ENCODE peak calls at places on chromosomes 13 and 19, in five cellular contexts. One of them, this sample, is unnamed.

GRCh38 chr19:39805120-39805519 is 26.5 kb downstream of the LEUTX start:
- DNase-seq in tibial nerve: no peak
- DNase-seq in H9: no peak
- DNase-seq in pancreas: no peak
- DNase-seq in IMR-90: peak; percentile 15
- DNase-seq in this sample: no peak

GRCh38 chr13:32663660-32664059 is 77.4 kb downstream of the PDS5B start:
- DNase-seq in tibial nerve: no peak
- DNase-seq in H9: no peak
- DNase-seq in pancreas: no peak
- DNase-seq in IMR-90: no peak
- DNase-seq in this sample: no peak

GRCh38 chr13:45705145-45705695 is 3.1 kb downstream of the CBY2 start:
- DNase-seq in tibial nerve: no peak
- DNase-seq in H9: no peak
- DNase-seq in pancreas: no peak
- DNase-seq in IMR-90: no peak
- DNase-seq in this sample: no peak

GRCh38 chr19:43545981-43546380 is 13.0 kb downstream of the ZNF575 start:
- DNase-seq in tibial nerve: no peak
- DNase-seq in H9: no peak
- DNase-seq in pancreas: no peak
- DNase-seq in IMR-90: no peak
- DNase-seq in this sample: no peak

GRCh38 chr19:33804021-33804799 is 7.5 kb downstream of the KCTD15 start:
- DNase-seq in tibial nerve: peak; percentile 25
- DNase-seq in H9: no peak
- DNase-seq in pancreas: peak; percentile 94
- DNase-seq in IMR-90: peak; percentile 83
- DNase-seq in this sample: peak; percentile 62

GRCh38 chr13:91946498-91947070 is 548.2 kb downstream of the GPC5 start:
- DNase-seq in tibial nerve: no peak
- DNase-seq in H9: no peak
- DNase-seq in pancreas: no peak
- DNase-seq in IMR-90: peak; percentile 12
- DNase-seq in this sample: peak; percentile 23

GRCh38 chr13:53068841-53069520 is 40.4 kb downstream of the OLFM4 start:
- DNase-seq in tibial nerve: peak; percentile 21
- DNase-seq in H9: no peak
- DNase-seq in pancreas: no peak
- DNase-seq in IMR-90: no peak
- DNase-seq in this sample: no peak

GRCh38 chr19:40717880-40718773 is 1.2 kb downstream of the ITPKC start:
- DNase-seq in tibial nerve: no peak
- DNase-seq in H9: peak; percentile 38
- DNase-seq in pancreas: peak; percentile 57
- DNase-seq in IMR-90: peak; percentile 15
- DNase-seq in this sample: peak; percentile 26

GRCh38 chr19:6856749-6857372 is 30.5 kb upstream of the ADGRE1 start:
- DNase-seq in tibial nerve: no peak
- DNase-seq in H9: no peak
- DNase-seq in pancreas: no peak
- DNase-seq in IMR-90: no peak
- DNase-seq in this sample: no peak

GRCh38 chr13:21837841-21838551 is 167.1 kb downstream of the FGF9 start:
- DNase-seq in tibial nerve: no peak
- DNase-seq in H9: no peak
- DNase-seq in pancreas: no peak
- DNase-seq in IMR-90: peak; percentile 37
- DNase-seq in this sample: no peak

GRCh38 chr13:79079351-79079839 is 326.7 kb downstream of the RBM26 start:
- DNase-seq in tibial nerve: no peak
- DNase-seq in H9: no peak
- DNase-seq in pancreas: no peak
- DNase-seq in IMR-90: no peak
- DNase-seq in this sample: peak; percentile 30

GRCh38 chr19:8575467-8575997 is 1.7 kb downstream of the MYO1F start:
- DNase-seq in tibial nerve: no peak
- DNase-seq in H9: peak; percentile 69
- DNase-seq in pancreas: no peak
- DNase-seq in IMR-90: peak; percentile 35
- DNase-seq in this sample: peak; percentile 49

GRCh38 chr19:28619842-28620429 is 593.0 kb downstream of the UQCRFS1 start:
- DNase-seq in tibial nerve: no peak
- DNase-seq in H9: no peak
- DNase-seq in pancreas: no peak
- DNase-seq in IMR-90: no peak
- DNase-seq in this sample: no peak

GRCh38 chr13:78499802-78500201 is 103.5 kb downstream of the POU4F1 start:
- DNase-seq in tibial nerve: no peak
- DNase-seq in H9: peak; percentile 33
- DNase-seq in pancreas: no peak
- DNase-seq in IMR-90: no peak
- DNase-seq in this sample: no peak

GRCh38 chr13:52949744-52950143 is 78.9 kb upstream of the OLFM4 start:
- DNase-seq in tibial nerve: no peak
- DNase-seq in H9: no peak
- DNase-seq in pancreas: no peak
- DNase-seq in IMR-90: no peak
- DNase-seq in this sample: no peak

GRCh38 chr13:95948646-95949045 is 104.6 kb downstream of the UGGT2 start:
- DNase-seq in tibial nerve: no peak
- DNase-seq in H9: no peak
- DNase-seq in pancreas: no peak
- DNase-seq in IMR-90: peak; percentile 47
- DNase-seq in this sample: peak; percentile 29

GRCh38 chr13:57634829-57635165 is 3.3 kb downstream of the PCDH17 start:
- DNase-seq in tibial nerve: no peak
- DNase-seq in H9: peak; percentile 58
- DNase-seq in pancreas: no peak
- DNase-seq in IMR-90: no peak
- DNase-seq in this sample: no peak

GRCh38 chr19:55228015-55228391 is 560 bp downstream of the TMEM86B start:
- DNase-seq in tibial nerve: no peak
- DNase-seq in H9: peak; percentile 25
- DNase-seq in pancreas: no peak
- DNase-seq in IMR-90: no peak
- DNase-seq in this sample: no peak

GRCh38 chr13:95298971-95299627 is 2.2 kb downstream of the ABCC4 start:
- DNase-seq in tibial nerve: no peak
- DNase-seq in H9: no peak
- DNase-seq in pancreas: no peak
- DNase-seq in IMR-90: peak; percentile 94
- DNase-seq in this sample: peak; percentile 86

GRCh38 chr19:55119053-55119452 is 1.6 kb upstream of the PPP1R12C start:
- DNase-seq in tibial nerve: no peak
- DNase-seq in H9: no peak
- DNase-seq in pancreas: no peak
- DNase-seq in IMR-90: no peak
- DNase-seq in this sample: no peak

GRCh38 chr13:42215578-42216421 is 56.2 kb upstream of the AKAP11 start:
- DNase-seq in tibial nerve: no peak
- DNase-seq in H9: peak; percentile 41
- DNase-seq in pancreas: no peak
- DNase-seq in IMR-90: peak; percentile 60
- DNase-seq in this sample: peak; percentile 53

GRCh38 chr13:97659602-97660001 is 225.6 kb downstream of the RAP2A start:
- DNase-seq in tibial nerve: no peak
- DNase-seq in H9: no peak
- DNase-seq in pancreas: no peak
- DNase-seq in IMR-90: peak; percentile 21
- DNase-seq in this sample: no peak

GRCh38 chr13:40440990-40441820 is 225.2 kb downstream of the FOXO1 start:
- DNase-seq in tibial nerve: peak; percentile 75
- DNase-seq in H9: no peak
- DNase-seq in pancreas: peak; percentile 86
- DNase-seq in IMR-90: no peak
- DNase-seq in this sample: no peak

GRCh38 chr13:31882794-31883193 is 143.5 kb downstream of the RXFP2 start:
- DNase-seq in tibial nerve: no peak
- DNase-seq in H9: no peak
- DNase-seq in pancreas: no peak
- DNase-seq in IMR-90: no peak
- DNase-seq in this sample: no peak

GRCh38 chr19:1057185-1057857 is 9.6 kb upstream of the ARHGAP45 start:
- DNase-seq in tibial nerve: no peak
- DNase-seq in H9: peak; percentile 43
- DNase-seq in pancreas: no peak
- DNase-seq in IMR-90: peak; percentile 67
- DNase-seq in this sample: peak; percentile 19

GRCh38 chr19:40758491-40758890 is 7.5 kb downstream of the SNRPA start:
- DNase-seq in tibial nerve: no peak
- DNase-seq in H9: no peak
- DNase-seq in pancreas: no peak
- DNase-seq in IMR-90: no peak
- DNase-seq in this sample: no peak

GRCh38 chr13:74084375-74084902 is 49.8 kb downstream of the KLF12 start:
- DNase-seq in tibial nerve: no peak
- DNase-seq in H9: no peak
- DNase-seq in pancreas: no peak
- DNase-seq in IMR-90: no peak
- DNase-seq in this sample: no peak

GRCh38 chr13:108929532-108929931 is 300.1 kb downstream of the MYO16 start:
- DNase-seq in tibial nerve: no peak
- DNase-seq in H9: no peak
- DNase-seq in pancreas: no peak
- DNase-seq in IMR-90: no peak
- DNase-seq in this sample: peak; percentile 30

GRCh38 chr19:40270362-40271089 is 14.6 kb downstream of the AKT2 start:
- DNase-seq in tibial nerve: no peak
- DNase-seq in H9: peak; percentile 62
- DNase-seq in pancreas: no peak
- DNase-seq in IMR-90: no peak
- DNase-seq in this sample: no peak

GRCh38 chr19:31270897-31271568 is 78.2 kb downstream of the TSHZ3 start:
- DNase-seq in tibial nerve: no peak
- DNase-seq in H9: no peak
- DNase-seq in pancreas: no peak
- DNase-seq in IMR-90: peak; percentile 58
- DNase-seq in this sample: no peak

GRCh38 chr19:15464394-15465385 is at the start of gene RASAL3:
- DNase-seq in tibial nerve: no peak
- DNase-seq in H9: peak; percentile 59
- DNase-seq in pancreas: no peak
- DNase-seq in IMR-90: no peak
- DNase-seq in this sample: no peak

GRCh38 chr13:66506979-66507378 is 723.2 kb downstream of the PCDH9 start:
- DNase-seq in tibial nerve: no peak
- DNase-seq in H9: no peak
- DNase-seq in pancreas: no peak
- DNase-seq in IMR-90: peak; percentile 28
- DNase-seq in this sample: no peak
- TF ChIP-seq CTCF in tibial nerve: no peak
- TF ChIP-seq CTCF in H9: no peak
- TF ChIP-seq CTCF in pancreas: no peak
- TF ChIP-seq CTCF in IMR-90: no peak
- TF ChIP-seq CTCF in this sample: no peak

GRCh38 chr13:49210669-49211068 is 9.5 kb upstream of the MLNR start:
- DNase-seq in tibial nerve: no peak
- DNase-seq in H9: no peak
- DNase-seq in pancreas: no peak
- DNase-seq in IMR-90: no peak
- DNase-seq in this sample: no peak

GRCh38 chr13:49206641-49207040 is 13.5 kb upstream of the MLNR start:
- DNase-seq in tibial nerve: no peak
- DNase-seq in H9: no peak
- DNase-seq in pancreas: no peak
- DNase-seq in IMR-90: no peak
- DNase-seq in this sample: no peak

GRCh38 chr13:49210114-49210513 is 10.0 kb upstream of the MLNR start:
- DNase-seq in tibial nerve: no peak
- DNase-seq in H9: no peak
- DNase-seq in pancreas: no peak
- DNase-seq in IMR-90: no peak
- DNase-seq in this sample: no peak

GRCh38 chr13:49213539-49213938 is 6.6 kb upstream of the MLNR start:
- DNase-seq in tibial nerve: no peak
- DNase-seq in H9: no peak
- DNase-seq in pancreas: no peak
- DNase-seq in IMR-90: no peak
- DNase-seq in this sample: no peak

DNA sequence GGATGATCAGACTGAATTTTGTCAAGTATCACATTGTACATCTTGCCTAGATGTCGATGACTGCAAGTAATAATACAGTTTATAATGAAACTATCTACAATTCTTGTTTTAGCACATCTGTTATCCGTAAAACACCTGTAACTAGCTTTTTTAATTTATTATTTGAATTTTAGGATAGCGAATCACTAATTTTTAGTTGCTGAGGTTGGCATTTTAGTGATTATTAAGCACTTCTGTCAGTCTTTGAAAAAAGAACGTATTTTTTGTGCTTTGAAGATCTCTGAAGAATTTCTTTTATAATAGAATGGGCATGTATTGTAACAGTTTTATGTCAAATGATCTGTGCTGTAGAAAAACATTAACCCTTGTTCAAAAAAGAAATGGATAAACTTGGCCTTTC is 11.5 kb upstream of the MLNR start:
- DNase-seq in tibial nerve: no peak
- DNase-seq in H9: no peak
- DNase-seq in pancreas: no peak
- DNase-seq in IMR-90: no peak
- DNase-seq in this sample: no peak
- TF ChIP-seq CTCF in tibial nerve: no peak
- TF ChIP-seq CTCF in H9: no peak
- TF ChIP-seq CTCF in pancreas: no peak
- TF ChIP-seq CTCF in IMR-90: no peak
- TF ChIP-seq CTCF in this sample: no peak

GRCh38 chr19:21483589-21484170 is 21.7 kb upstream of the ZNF429 start:
- DNase-seq in tibial nerve: peak; percentile 23
- DNase-seq in H9: peak; percentile 84
- DNase-seq in pancreas: no peak
- DNase-seq in IMR-90: no peak
- DNase-seq in this sample: no peak
- TF ChIP-seq CTCF in tibial nerve: peak; percentile 27
- TF ChIP-seq CTCF in H9: peak; percentile 84
- TF ChIP-seq CTCF in pancreas: peak; percentile 43
- TF ChIP-seq CTCF in IMR-90: no peak
- TF ChIP-seq CTCF in this sample: peak; percentile 38

DNA sequence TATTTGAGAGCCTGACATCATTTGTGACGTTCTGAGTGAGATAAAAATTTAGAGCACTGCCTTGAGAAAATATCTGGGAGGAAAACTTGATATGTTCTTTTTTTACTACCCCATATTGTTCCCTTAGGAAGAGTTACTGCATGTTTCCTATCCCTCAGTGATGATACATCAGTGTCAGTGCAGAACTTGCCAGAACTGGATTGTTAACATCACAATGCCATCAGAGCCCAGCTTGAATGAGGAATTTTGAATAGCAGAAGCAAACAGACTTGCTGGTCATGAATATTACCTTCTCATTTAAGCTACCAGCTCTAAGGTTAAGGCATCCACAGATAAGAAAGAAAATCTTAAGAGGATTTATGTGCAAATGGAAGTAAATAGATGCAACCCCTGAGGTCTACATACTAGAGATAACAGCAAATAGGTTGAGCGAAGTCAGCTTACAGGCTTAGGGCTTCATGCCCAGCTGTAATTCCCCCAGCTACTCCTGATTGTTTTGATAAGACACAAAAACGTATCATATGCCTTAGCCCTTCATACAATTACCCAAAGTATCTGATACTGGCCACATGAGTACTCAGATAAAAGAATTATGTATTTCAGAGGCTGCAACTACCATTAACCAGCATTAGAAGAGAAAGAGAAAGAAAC is 313.7 kb upstream of the ATXN8OS start:
- DNase-seq in tibial nerve: no peak
- DNase-seq in H9: no peak
- DNase-seq in pancreas: no peak
- DNase-seq in IMR-90: no peak
- DNase-seq in this sample: no peak
- TF ChIP-seq CTCF in tibial nerve: no peak
- TF ChIP-seq CTCF in H9: no peak
- TF ChIP-seq CTCF in pancreas: no peak
- TF ChIP-seq CTCF in IMR-90: no peak
- TF ChIP-seq CTCF in this sample: no peak

This sample was measured in PC-3.